ENCODE peak calls at places on chromosomes 11 and 22, in nine cellular contexts. S is NCI-H2081; M is IMR-90; D is sigmoid colon; O is T-helper 1 cell; R is activated CD4-positive, alpha-beta T cell treated with anti-CD3 and anti-CD28 coated beads, Interleukin-2, amount 10 ng/mL, durations not matched to agents 7 days and 5 days; A is pulmonary artery endothelial cell; L is KBM-7; G is stimulated activated effector memory CD8-positive, alpha-beta T cell treated with anti-CD3 and anti-CD28 coated beads, Interleukin-12 subunit alpha, Interleukin-12 subunit beta, amount 100 ng/mL, for 72 hours. V is an unnamed sample.

GRCh38 chr11:90656171-90656570 is 433.3 kb upstream of the CHORDC1 start:
- DNase-seq in S (no peak), M (no peak), D (no peak), O (no peak), R (no peak), A (no peak), L (no peak), G (no peak), V (no peak)

GRCh38 chr11:44380009-44380313 is 70.0 kb upstream of the ALX4 start:
- DNase-seq in S (no peak), M (no peak), D (no peak), O (no peak), R (no peak), A (no peak), L (no peak), G (no peak), V (no peak)

GRCh38 chr11:121572581-121573059 is 119.9 kb upstream of the SORL1-AS1 start:
- DNase-seq in S (no peak), M (no peak), D (no peak), O (no peak), R (no peak), A (no peak), L (peak; percentile 88), G (no peak), V (no peak)

GRCh38 chr11:3104961-3105790 is 48.0 kb upstream of the CARS1 start:
- DNase-seq in S (no peak), M (no peak), D (peak; percentile 63), O (no peak), R (no peak), A (no peak), L (no peak), G (no peak), V (no peak)

GRCh38 chr22:17230239-17230638 is 11.0 kb upstream of the ADA2 start:
- DNase-seq in S (no peak), M (no peak), D (no peak), O (no peak), R (no peak), A (no peak), L (peak; percentile 19), G (no peak), V (no peak)

GRCh38 chr11:108934696-108935095 is 269.8 kb downstream of the DDX10 start:
- DNase-seq in S (no peak), M (no peak), D (no peak), O (no peak), R (no peak), A (no peak), L (no peak), G (no peak), V (no peak)

GRCh38 chr22:41050873-41051272 is 41.5 kb upstream of the EP300 start:
- DNase-seq in S (no peak), M (no peak), D (no peak), O (no peak), R (no peak), A (no peak), L (no peak), G (no peak), V (no peak)

GRCh38 chr22:24137595-24137994 is 43.7 kb upstream of the SUSD2 start:
- DNase-seq in S (no peak), M (peak; percentile 86), D (peak; percentile 75), O (no peak), R (no peak), A (no peak), L (no peak), G (no peak), V (no peak)

GRCh38 chr11:119814766-119815165 is 85.8 kb upstream of the NECTIN1 start:
- DNase-seq in S (no peak), M (no peak), D (no peak), O (no peak), R (no peak), A (no peak), L (no peak), G (no peak), V (no peak)

GRCh38 chr11:115980747-115981475 is 476.7 kb upstream of the CADM1 start:
- DNase-seq in S (no peak), M (no peak), D (no peak), O (no peak), R (no peak), A (no peak), L (no peak), G (no peak), V (no peak)

GRCh38 chr11:115657586-115657985 is 153.4 kb upstream of the CADM1 start:
- DNase-seq in S (no peak), M (peak; percentile 70), D (no peak), O (no peak), R (no peak), A (no peak), L (no peak), G (no peak), V (no peak)

GRCh38 chr11:72225411-72225951 is 914 bp downstream of the INPPL1 start:
- DNase-seq in S (no peak), M (no peak), D (peak; percentile 64), O (no peak), R (peak; percentile 24), A (no peak), L (no peak), G (peak; percentile 26), V (no peak)

GRCh38 chr11:67287355-67288197 is 1.5 kb upstream of the ANKRD13D start:
- DNase-seq in S (no peak), M (no peak), D (peak; percentile 59), O (no peak), R (peak; percentile 69), A (no peak), L (no peak), G (no peak), V (no peak)

GRCh38 chr11:102527041-102527440 is 3.5 kb downstream of the MMP7 start:
- DNase-seq in S (no peak), M (no peak), D (no peak), O (no peak), R (no peak), A (no peak), L (no peak), G (no peak), V (no peak)

GRCh38 chr11:130623909-130624668 is 175.6 kb downstream of the ADAMTS15 start:
- DNase-seq in S (no peak), M (peak; percentile 28), D (no peak), O (no peak), R (no peak), A (no peak), L (no peak), G (no peak), V (no peak)